ENCODE peak calls at places on chromosomes 5 and 9, in four cellular contexts. One of them, this sample, is unnamed.

GRCh38 chr5:137572042-137572695 is 73.0 kb upstream of the SPOCK1 start:
- DNase-seq in heart right ventricle: no peak
- DNase-seq in pancreas: no peak
- DNase-seq in mammary epithelial cell: no peak
- DNase-seq in this sample: no peak

GRCh38 chr5:166624573-166624972 is 1666.9 kb upstream of the WWC1 start:
- DNase-seq in heart right ventricle: no peak
- DNase-seq in pancreas: no peak
- DNase-seq in mammary epithelial cell: no peak
- DNase-seq in this sample: no peak

GRCh38 chr5:2017540-2018389 is 135.0 kb upstream of the IRX4 start:
- DNase-seq in heart right ventricle: no peak
- DNase-seq in pancreas: no peak
- DNase-seq in mammary epithelial cell: no peak
- DNase-seq in this sample: no peak

GRCh38 chr5:148973455-148973854 is 89.4 kb downstream of the SH3TC2 start:
- DNase-seq in heart right ventricle: no peak
- DNase-seq in pancreas: no peak
- DNase-seq in mammary epithelial cell: no peak
- DNase-seq in this sample: no peak

GRCh38 chr5:124628721-124629596 is 117.5 kb downstream of the ZNF608 start:
- DNase-seq in heart right ventricle: no peak
- DNase-seq in pancreas: no peak
- DNase-seq in mammary epithelial cell: peak; percentile 95
- DNase-seq in this sample: peak; percentile 98

GRCh38 chr5:68178579-68178978 is 37.0 kb upstream of the PIK3R1 start:
- DNase-seq in heart right ventricle: no peak
- DNase-seq in pancreas: no peak
- DNase-seq in mammary epithelial cell: peak; percentile 80
- DNase-seq in this sample: no peak

GRCh38 chr9:32384364-32385134 is at the start of gene ACO1:
- DNase-seq in heart right ventricle: peak; percentile 91
- DNase-seq in pancreas: peak; percentile 95
- DNase-seq in mammary epithelial cell: peak; percentile 83
- DNase-seq in this sample: peak; percentile 29

GRCh38 chr5:7363067-7363677 is 32.8 kb upstream of the ADCY2 start:
- DNase-seq in heart right ventricle: no peak
- DNase-seq in pancreas: no peak
- DNase-seq in mammary epithelial cell: no peak
- DNase-seq in this sample: no peak

GRCh38 chr5:1065143-1065750 is 46.6 kb downstream of the SLC12A7 start:
- DNase-seq in heart right ventricle: no peak
- DNase-seq in pancreas: peak; percentile 18
- DNase-seq in mammary epithelial cell: no peak
- DNase-seq in this sample: no peak

GRCh38 chr5:143233020-143233419 is 170.5 kb downstream of the NR3C1 start:
- DNase-seq in heart right ventricle: no peak
- DNase-seq in pancreas: no peak
- DNase-seq in mammary epithelial cell: no peak
- DNase-seq in this sample: no peak

GRCh38 chr5:150429410-150429873 is 16.7 kb upstream of the CD74 start:
- DNase-seq in heart right ventricle: no peak
- DNase-seq in pancreas: no peak
- DNase-seq in mammary epithelial cell: no peak
- DNase-seq in this sample: no peak

GRCh38 chr5:138824924-138825863 is 49.9 kb downstream of the LRRTM2 start:
- DNase-seq in heart right ventricle: peak; percentile 32
- DNase-seq in pancreas: no peak
- DNase-seq in mammary epithelial cell: no peak
- DNase-seq in this sample: no peak

GRCh38 chr9:126719677-126720435 is 85.0 kb upstream of the ZBTB43 start:
- DNase-seq in heart right ventricle: peak; percentile 63
- DNase-seq in pancreas: peak; percentile 70
- DNase-seq in mammary epithelial cell: peak; percentile 72
- DNase-seq in this sample: peak; percentile 89

GRCh38 chr5:42591026-42591425 is 165.6 kb upstream of the CCDC152 start:
- DNase-seq in heart right ventricle: peak; percentile 70
- DNase-seq in pancreas: no peak
- DNase-seq in mammary epithelial cell: no peak
- DNase-seq in this sample: no peak

GRCh38 chr9:134325096-134325812 is 1.0 kb upstream of the RXRA start:
- DNase-seq in heart right ventricle: peak; percentile 52
- DNase-seq in pancreas: peak; percentile 68
- DNase-seq in mammary epithelial cell: peak; percentile 74
- DNase-seq in this sample: no peak

GRCh38 chr9:105283795-105284194 is 39.3 kb downstream of the SLC44A1 start:
- DNase-seq in heart right ventricle: no peak
- DNase-seq in pancreas: no peak
- DNase-seq in mammary epithelial cell: no peak
- DNase-seq in this sample: no peak

GRCh38 chr9:98006127-98006796 is 23.1 kb downstream of the ANP32B start:
- DNase-seq in heart right ventricle: no peak
- DNase-seq in pancreas: no peak
- DNase-seq in mammary epithelial cell: no peak
- DNase-seq in this sample: no peak

GRCh38 chr9:99024959-99025358 is 80.0 kb upstream of the TGFBR1 start:
- DNase-seq in heart right ventricle: no peak
- DNase-seq in pancreas: no peak
- DNase-seq in mammary epithelial cell: no peak
- DNase-seq in this sample: no peak

GRCh38 chr9:98991981-98992884 is 48.5 kb downstream of the COL15A1 start:
- DNase-seq in heart right ventricle: no peak
- DNase-seq in pancreas: no peak
- DNase-seq in mammary epithelial cell: no peak
- DNase-seq in this sample: no peak

GRCh38 chr5:139747583-139748504 is 47.8 kb upstream of the PSD2 start:
- DNase-seq in heart right ventricle: peak; percentile 49
- DNase-seq in pancreas: peak; percentile 64
- DNase-seq in mammary epithelial cell: no peak
- DNase-seq in this sample: no peak

GRCh38 chr9:124495105-124496074 is 11.8 kb downstream of the NR5A1 start:
- DNase-seq in heart right ventricle: no peak
- DNase-seq in pancreas: no peak
- DNase-seq in mammary epithelial cell: no peak
- DNase-seq in this sample: no peak

GRCh38 chr5:141793881-141794280 is 84.3 kb downstream of the PCDH1 start:
- DNase-seq in heart right ventricle: no peak
- DNase-seq in pancreas: no peak
- DNase-seq in mammary epithelial cell: no peak
- DNase-seq in this sample: no peak

GRCh38 chr5:100790170-100790665 is 112.9 kb downstream of the ST8SIA4 start:
- DNase-seq in heart right ventricle: no peak
- DNase-seq in pancreas: no peak
- DNase-seq in mammary epithelial cell: no peak
- DNase-seq in this sample: no peak

GRCh38 chr9:77712533-77713130 is 64.5 kb upstream of the GNA14 start:
- DNase-seq in heart right ventricle: no peak
- DNase-seq in pancreas: no peak
- DNase-seq in mammary epithelial cell: peak; percentile 79
- DNase-seq in this sample: peak; percentile 74

GRCh38 chr5:150492621-150493020 is 15.3 kb upstream of the NDST1 start:
- DNase-seq in heart right ventricle: no peak
- DNase-seq in pancreas: no peak
- DNase-seq in mammary epithelial cell: peak; percentile 99
- DNase-seq in this sample: no peak

GRCh38 chr5:71872465-71872864 is 153.4 kb downstream of the CARTPT start:
- DNase-seq in heart right ventricle: no peak
- DNase-seq in pancreas: no peak
- DNase-seq in mammary epithelial cell: no peak
- DNase-seq in this sample: no peak

GRCh38 chr5:43852276-43852675 is 249.3 kb downstream of the NNT start:
- DNase-seq in heart right ventricle: no peak
- DNase-seq in pancreas: no peak
- DNase-seq in mammary epithelial cell: no peak
- DNase-seq in this sample: no peak

GRCh38 chr5:157026789-157027424 is 32.0 kb downstream of the HAVCR1 start:
- DNase-seq in heart right ventricle: no peak
- DNase-seq in pancreas: no peak
- DNase-seq in mammary epithelial cell: peak; percentile 5
- DNase-seq in this sample: no peak

GRCh38 chr9:98427491-98427890 is 172.0 kb upstream of the TBC1D2 start:
- DNase-seq in heart right ventricle: no peak
- DNase-seq in pancreas: no peak
- DNase-seq in mammary epithelial cell: no peak
- DNase-seq in this sample: peak; percentile 90

GRCh38 chr9:137499416-137499815 is 40.3 kb upstream of the NSMF start:
- DNase-seq in heart right ventricle: no peak
- DNase-seq in pancreas: no peak
- DNase-seq in mammary epithelial cell: no peak
- DNase-seq in this sample: no peak

GRCh38 chr5:60483046-60483445 is 216.9 kb downstream of the DEPDC1B start:
- DNase-seq in heart right ventricle: no peak
- DNase-seq in pancreas: no peak
- DNase-seq in mammary epithelial cell: peak; percentile 73
- DNase-seq in this sample: no peak

DNA sequence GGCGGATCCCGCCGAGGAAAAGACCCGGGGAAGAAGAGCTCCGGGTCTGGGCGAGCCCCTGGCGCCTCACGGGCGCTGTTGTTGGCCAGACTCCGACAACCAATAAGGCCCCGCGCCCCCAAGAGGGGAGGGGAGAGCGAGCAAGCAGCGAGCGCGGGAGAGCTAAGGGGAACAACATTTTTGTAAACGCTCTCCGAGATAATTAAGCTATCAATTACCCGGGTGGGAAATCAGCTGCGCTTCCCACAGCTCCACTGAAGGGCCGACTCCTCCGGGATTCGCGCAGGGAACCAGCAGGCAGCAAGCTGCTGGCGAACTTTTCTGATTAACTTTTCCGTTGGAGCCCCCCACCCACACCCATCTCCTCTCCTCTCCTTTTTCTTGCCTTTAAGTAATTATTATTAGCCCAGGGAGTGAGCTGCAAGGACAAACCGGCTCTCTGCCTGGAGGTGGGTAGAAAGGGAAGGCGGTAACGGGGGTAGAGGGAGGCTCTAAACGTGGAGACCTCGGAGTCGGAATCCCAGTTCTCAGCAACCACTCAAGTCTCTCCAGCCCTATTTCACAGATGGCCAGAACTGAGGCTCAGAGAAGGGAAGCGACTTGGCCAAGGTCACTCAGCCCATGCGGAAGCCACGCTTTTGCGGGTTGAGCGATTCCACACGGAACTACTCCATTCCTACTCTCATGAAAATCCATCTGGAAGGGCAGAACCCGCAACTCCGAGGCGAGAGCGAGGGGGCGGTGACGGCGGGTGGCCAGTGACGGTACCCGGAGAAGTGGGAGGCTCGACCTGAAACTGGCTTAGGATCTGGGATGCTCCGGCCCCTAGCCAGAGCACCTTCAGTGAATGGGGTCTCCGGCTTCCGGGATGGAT is 1.3 kb downstream of the ASTN2 start:
- DNase-seq in heart right ventricle: no peak
- DNase-seq in pancreas: no peak
- DNase-seq in mammary epithelial cell: peak; percentile 1
- DNase-seq in this sample: no peak
- H3K27me3 ChIP-seq in heart right ventricle: peaks cover 49% of the 10 kb centered on the region
- H3K27me3 ChIP-seq in pancreas: no peaks in the 10 kb centered on the region
- H3K27me3 ChIP-seq in mammary epithelial cell: peaks cover 21% of the 10 kb centered on the region
- H3K27me3 ChIP-seq in this sample: peaks cover 42% of the 10 kb centered on the region

GRCh38 chr9:130112244-130113151 is 58.8 kb downstream of the GPR107 start:
- DNase-seq in heart right ventricle: no peak
- DNase-seq in pancreas: no peak
- DNase-seq in mammary epithelial cell: no peak
- DNase-seq in this sample: no peak

GRCh38 chr9:130114741-130115140 is 57.5 kb upstream of the NCS1 start:
- DNase-seq in heart right ventricle: no peak
- DNase-seq in pancreas: no peak
- DNase-seq in mammary epithelial cell: no peak
- DNase-seq in this sample: no peak

GRCh38 chr9:130110166-130110565 is 56.5 kb downstream of the GPR107 start:
- DNase-seq in heart right ventricle: no peak
- DNase-seq in pancreas: no peak
- DNase-seq in mammary epithelial cell: no peak
- DNase-seq in this sample: no peak

GRCh38 chr9:130110596-130111021 is 56.9 kb downstream of the GPR107 start:
- DNase-seq in heart right ventricle: no peak
- DNase-seq in pancreas: no peak
- DNase-seq in mammary epithelial cell: no peak
- DNase-seq in this sample: no peak

GRCh38 chr9:130111805-130112204 is 58.1 kb downstream of the GPR107 start:
- DNase-seq in heart right ventricle: no peak
- DNase-seq in pancreas: no peak
- DNase-seq in mammary epithelial cell: no peak
- DNase-seq in this sample: no peak
- TF ChIP-seq CTCF in heart right ventricle: no peak
- TF ChIP-seq CTCF in pancreas: no peak
- TF ChIP-seq CTCF in mammary epithelial cell: no peak
- TF ChIP-seq CTCF in this sample: no peak

GRCh38 chr5:181109489-181110013 is 21.4 kb downstream of the OR2V1 start:
- DNase-seq in heart right ventricle: no peak
- DNase-seq in pancreas: no peak
- DNase-seq in mammary epithelial cell: no peak
- DNase-seq in this sample: no peak
- H3K27me3 ChIP-seq in heart right ventricle: peaks cover 71% of the 10 kb centered on the region
- H3K27me3 ChIP-seq in pancreas: no peaks in the 10 kb centered on the region
- H3K27me3 ChIP-seq in mammary epithelial cell: no peaks in the 10 kb centered on the region
- H3K27me3 ChIP-seq in this sample: peaks cover 5% of the 10 kb centered on the region

DNA sequence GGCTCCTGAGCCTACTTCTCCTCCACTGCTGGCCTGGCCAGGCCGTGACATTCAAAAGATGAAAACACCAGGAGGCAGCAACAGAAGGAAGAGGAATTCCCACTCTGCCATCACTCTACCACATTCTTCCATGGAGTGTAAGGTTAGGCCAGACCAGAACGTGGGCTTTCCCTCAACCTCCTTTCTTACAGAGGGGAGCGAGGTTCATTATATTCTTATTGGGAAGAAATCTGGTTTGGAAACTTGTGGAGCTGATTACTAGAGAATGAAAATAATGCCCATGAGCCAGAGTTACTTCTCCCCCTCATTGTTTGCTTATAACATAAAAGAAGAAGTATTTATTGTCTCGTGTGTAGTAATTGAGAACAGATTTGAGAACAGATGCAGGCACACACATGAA is 136.3 kb upstream of the BASP1 start:
- DNase-seq in heart right ventricle: no peak
- DNase-seq in pancreas: no peak
- DNase-seq in mammary epithelial cell: no peak
- DNase-seq in this sample: no peak
- TF ChIP-seq CTCF in heart right ventricle: no peak
- TF ChIP-seq CTCF in pancreas: no peak
- TF ChIP-seq CTCF in mammary epithelial cell: no peak
- TF ChIP-seq CTCF in this sample: no peak

This sample was measured in kidney epithelial cell.